ENCODE peak calls at places on chromosomes 3 and 15, in seven cellular contexts. W is H9; M is WERI-Rb-1; Y is CD8-positive, alpha-beta T cell; U is CD4-positive, CD25-positive, alpha-beta regulatory T cell; J is endothelial cell of umbilical vein; X is heart left ventricle. A is an unnamed sample.

GRCh38 chr15:47473857-47474256 is 243.4 kb upstream of the SEMA6D start:
- DNase-seq in J (peak; percentile 91), Y (no peak), U (no peak), W (no peak), X (peak; percentile 72), M (no peak), A (peak; percentile 39)

GRCh38 chr3:161939919-161940693 is 443.5 kb downstream of the OTOL1 start:
- DNase-seq in U (no peak), X (no peak), Y (no peak), J (no peak), W (no peak), M (no peak), A (no peak)

GRCh38 chr3:197523551-197523950 is 32.2 kb downstream of the BDH1 start:
- DNase-seq in M (no peak), U (no peak), X (no peak), J (no peak), W (peak; percentile 23), Y (no peak), A (no peak)

GRCh38 chr3:30819067-30819798 is 75.2 kb downstream of the GADL1 start:
- DNase-seq in X (no peak), U (no peak), J (no peak), Y (no peak), M (no peak), W (no peak), A (no peak)

GRCh38 chr3:15297592-15298350 is 34.6 kb downstream of the SH3BP5 start:
- DNase-seq in J (no peak), W (no peak), Y (no peak), X (no peak), U (no peak), M (peak; percentile 52), A (no peak)

GRCh38 chr3:12884104-12884742 is 42.9 kb upstream of the RPL32 start:
- DNase-seq in X (no peak), J (no peak), Y (no peak), W (no peak), U (no peak), M (peak; percentile 65), A (peak; percentile 58)

GRCh38 chr15:73004462-73004861 is 47.8 kb upstream of the NEO1 start:
- DNase-seq in Y (no peak), U (no peak), X (no peak), M (no peak), W (peak; percentile 11), J (no peak), A (no peak)

GRCh38 chr15:33699691-33700447 is 268.4 kb upstream of the CHRM5 start:
- DNase-seq in W (no peak), Y (no peak), U (no peak), M (no peak), X (no peak), J (no peak), A (no peak)

GRCh38 chr3:23667536-23668429 is 138.0 kb upstream of the UBE2E1 start:
- DNase-seq in X (no peak), U (no peak), Y (no peak), W (no peak), J (no peak), M (no peak), A (no peak)

GRCh38 chr3:46097691-46098241 is 70.5 kb upstream of the XCR1 start:
- DNase-seq in W (no peak), Y (peak; percentile 5), J (no peak), X (no peak), U (peak; percentile 88), M (no peak), A (peak; percentile 59)

GRCh38 chr3:47804571-47804970 is 1.6 kb downstream of the DHX30 start:
- DNase-seq in X (no peak), Y (no peak), J (no peak), M (no peak), U (no peak), W (no peak), A (no peak)
- H3K27ac ChIP-seq in X (no peak overlapping the region), Y (no peak overlapping the region), J (no peak overlapping the region), M (no peak overlapping the region), U (no peak overlapping the region), W (no peak overlapping the region), A (no peak overlapping the region)

GRCh38 chr3:33093847-33094246 is 3.1 kb downstream of the GLB1 start:
- DNase-seq in Y (no peak), J (no peak), X (no peak), W (peak; percentile 68), M (no peak), U (no peak), A (no peak)

GRCh38 chr3:33099701-33100100 is 2.8 kb upstream of the GLB1 start:
- DNase-seq in W (no peak), Y (no peak), X (no peak), J (no peak), M (no peak), U (no peak), A (no peak)

GRCh38 chr3:33092496-33093254 is 4.3 kb downstream of the GLB1 start:
- DNase-seq in W (no peak), M (no peak), J (no peak), U (no peak), Y (no peak), X (no peak), A (no peak)

GRCh38 chr3:33099109-33099645 is 2.2 kb upstream of the GLB1 start:
- DNase-seq in M (no peak), W (no peak), Y (no peak), U (no peak), X (no peak), J (no peak), A (no peak)

GRCh38 chr3:33096103-33096868 is 660 bp downstream of the GLB1 start:
- DNase-seq in X (peak; percentile 80), M (peak; percentile 30), U (peak; percentile 65), W (peak; percentile 47), Y (peak; percentile 27), J (peak; percentile 38), A (no peak)
- H3K27ac ChIP-seq in X (peak overlapping the region; percentile 90), M (peak overlapping the region; percentile 80), U (peak overlapping the region; percentile 76), W (no peak overlapping the region), Y (peak overlapping the region; percentile 76), J (peak overlapping the region; percentile 73), A (peak overlapping the region; percentile 93)

DNA sequence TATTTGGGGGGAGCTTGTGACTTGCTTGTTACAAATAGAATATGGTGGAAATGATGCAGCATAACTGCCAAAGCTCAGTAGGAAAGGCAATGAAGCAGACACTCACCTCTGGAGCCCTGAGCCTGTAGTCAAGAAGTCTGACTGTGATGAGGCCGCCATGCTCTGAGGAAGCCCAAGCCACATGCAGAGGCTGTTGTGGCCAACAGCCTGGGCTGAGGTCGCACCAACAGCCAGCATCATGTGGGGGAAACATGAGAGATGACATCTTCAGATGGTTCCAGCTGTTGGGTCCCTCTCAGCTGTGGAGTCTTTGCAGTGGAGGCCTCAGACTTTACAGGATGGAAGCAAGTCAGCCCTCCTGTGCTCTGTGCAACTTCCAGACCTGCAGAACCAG is 161.4 kb downstream of the CHSY1 start:
- DNase-seq in X (no peak), W (no peak), J (no peak), Y (no peak), U (no peak), M (no peak), A (no peak)
- H3K27ac ChIP-seq in X (no peak overlapping the region), W (no peak overlapping the region), J (no peak overlapping the region), Y (no peak overlapping the region), U (no peak overlapping the region), M (no peak overlapping the region), A (no peak overlapping the region)

GRCh38 chr3:48248095-48248863 is 7.4 kb downstream of the ZNF589 start:
- DNase-seq in W (no peak), M (no peak), Y (no peak), U (no peak), J (peak; percentile 49), X (no peak), A (no peak)
- H3K27ac ChIP-seq in W (no peak overlapping the region), M (no peak overlapping the region), Y (no peak overlapping the region), U (peak overlapping the region; percentile 23), J (peak overlapping the region; percentile 92), X (no peak overlapping the region), A (no peak overlapping the region)

GRCh38 chr3:4749567-4750002 is 229.7 kb upstream of the BHLHE40 start:
- DNase-seq in U (no peak), Y (no peak), X (no peak), W (no peak), J (no peak), M (no peak), A (no peak)
- H3K27ac ChIP-seq in U (no peak overlapping the region), Y (no peak overlapping the region), X (peak overlapping the region; percentile 15), W (no peak overlapping the region), J (peak overlapping the region; percentile 80), M (peak overlapping the region; percentile 78), A (peak overlapping the region; percentile 98)

GRCh38 chr3:34065901-34066300 is 267.5 kb downstream of the PDCD6IP start:
- DNase-seq in M (peak; percentile 52), X (no peak), W (no peak), U (no peak), Y (no peak), J (no peak), A (no peak)

GRCh38 chr3:34066328-34066727 is 267.9 kb downstream of the PDCD6IP start:
- DNase-seq in J (no peak), M (no peak), W (no peak), U (no peak), Y (no peak), X (no peak), A (no peak)

GRCh38 chr3:34070831-34071230 is 272.4 kb downstream of the PDCD6IP start:
- DNase-seq in U (no peak), W (no peak), M (no peak), Y (no peak), X (no peak), J (no peak), A (no peak)

GRCh38 chr3:34067442-34068130 is 269.2 kb downstream of the PDCD6IP start:
- DNase-seq in Y (no peak), X (no peak), J (no peak), W (no peak), U (no peak), M (peak; percentile 54), A (no peak)

DNA sequence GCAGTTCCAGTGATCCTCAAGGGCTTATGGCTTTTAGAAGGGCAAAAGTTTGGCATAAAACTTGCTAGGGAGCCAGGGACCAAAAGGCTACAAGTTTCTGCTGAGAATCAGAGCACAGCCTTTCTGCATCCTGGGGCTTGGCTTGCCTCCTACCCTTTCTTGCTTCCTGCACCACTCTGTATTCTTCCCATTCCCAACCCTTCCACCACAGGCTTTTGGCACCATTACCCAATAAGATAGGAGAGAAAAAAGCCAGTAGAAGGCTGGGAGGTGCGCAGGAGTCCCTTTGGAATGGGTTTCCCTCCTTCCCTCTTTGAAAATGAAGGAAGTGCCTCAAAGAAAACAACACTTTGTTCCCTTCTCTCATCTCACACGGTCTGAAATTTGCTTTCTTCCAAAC is 268.6 kb downstream of the PDCD6IP start:
- DNase-seq in X (no peak), U (no peak), J (no peak), Y (no peak), M (no peak), W (no peak), A (no peak)
- H3K27ac ChIP-seq in X (no peak overlapping the region), U (no peak overlapping the region), J (no peak overlapping the region), Y (no peak overlapping the region), M (peak overlapping the region; percentile 77), W (no peak overlapping the region), A (no peak overlapping the region)